ENCODE peak calls at places on chromosome 12, in six cellular contexts. M is esophagus muscularis mucosa, I is choroid plexus epithelial cell, B is fibroblast of mammary gland, L is GM20000, W is progenitor cell of endocrine pancreas. U is an unnamed sample.

GRCh38 chr12:27163894-27164293 is 80.2 kb upstream of the STK38L start:
- DNase-seq in L (no peak), B (no peak), M (no peak), I (no peak), W (no peak), U (no peak)

GRCh38 chr12:123233505-123234299 is 466 bp downstream of the MTRFR start:
- DNase-seq in B (no peak), L (no peak), M (no peak), I (peak), W (no peak), U (no peak)

GRCh38 chr12:69949324-69949723 is 124.3 kb downstream of the MYRFL start:
- DNase-seq in M (no peak), L (no peak), I (no peak), W (no peak), B (no peak), U (no peak)

GRCh38 chr12:50192908-50193307 is 25.7 kb upstream of the CERS5 start:
- DNase-seq in I (peak), M (no peak), B (peak), W (no peak), L (no peak), U (no peak)

GRCh38 chr12:121858662-121859572 is at the start of gene HPD:
- DNase-seq in M (no peak), W (no peak), L (no peak), B (peak), I (peak), U (no peak)

GRCh38 chr12:69555461-69555860 is 29.8 kb upstream of the CCT2 start:
- DNase-seq in M (no peak), B (peak), L (no peak), W (no peak), I (peak), U (no peak)

GRCh38 chr12:94305293-94305957 is 154.2 kb downstream of the CEP83 start:
- DNase-seq in M (no peak), W (no peak), B (peak), L (no peak), I (peak), U (no peak)

GRCh38 chr12:12534975-12535374 is 27.7 kb downstream of the DUSP16 start:
- DNase-seq in B (no peak), L (no peak), M (no peak), I (no peak), W (no peak), U (no peak)

GRCh38 chr12:3196488-3196887 is 119.3 kb downstream of the TSPAN9 start:
- DNase-seq in L (no peak), W (no peak), I (no peak), M (no peak), B (no peak), U (no peak)

GRCh38 chr12:115710104-115710564 is 567.4 kb downstream of the MED13L start:
- DNase-seq in M (no peak), L (no peak), I (peak), B (peak), W (no peak), U (no peak)

DNA sequence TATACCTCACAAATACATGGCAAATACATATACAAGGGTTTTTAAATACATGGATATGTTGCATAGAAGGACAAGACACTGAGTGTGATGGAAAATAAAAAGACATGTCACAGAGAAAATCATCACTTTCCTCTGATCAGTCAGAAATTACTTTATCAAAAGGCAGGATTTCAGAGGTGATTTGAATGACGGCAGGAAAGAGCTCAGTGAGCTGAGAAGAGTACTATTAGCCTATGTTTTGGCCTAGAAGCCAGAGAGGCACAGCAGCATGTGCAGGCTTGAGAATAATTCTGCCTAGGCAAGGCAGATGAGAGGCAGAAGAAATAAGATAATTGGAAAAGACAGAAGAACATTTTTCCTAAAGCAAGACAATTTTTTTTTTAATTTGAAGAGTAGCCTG is 94.9 kb downstream of the BCAT1 start:
- DNase-seq in B (no peak), M (no peak), L (no peak), W (no peak), I (no peak), U (no peak)
- TF ChIP-seq CTCF in B (no peak), M (no peak), L (no peak), W (no peak), I (no peak), U (no peak)

DNA sequence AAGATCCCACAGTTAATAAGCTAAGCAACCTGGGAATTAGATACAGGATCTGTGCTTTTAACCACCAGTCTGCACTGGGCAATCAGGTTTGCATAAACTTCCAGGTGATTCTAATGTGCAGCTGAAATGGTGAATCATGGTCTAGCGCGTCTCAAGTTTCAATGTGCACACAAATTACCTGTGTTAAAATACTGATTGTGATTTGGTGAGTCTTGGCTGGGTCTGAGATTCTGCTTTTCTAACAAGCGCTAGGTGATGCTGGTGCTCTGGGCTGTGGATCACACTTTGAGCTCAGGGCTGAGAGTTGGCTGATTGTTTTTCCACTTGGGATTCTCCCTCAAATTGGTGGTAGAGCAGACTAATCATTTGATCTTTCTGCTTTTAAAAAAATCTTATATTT is 124.8 kb downstream of the C12orf75 start:
- DNase-seq in M (no peak), W (no peak), I (no peak), B (no peak), L (no peak), U (no peak)
- TF ChIP-seq CTCF in M (no peak), W (no peak), I (no peak), B (no peak), L (no peak), U (no peak)

DNA sequence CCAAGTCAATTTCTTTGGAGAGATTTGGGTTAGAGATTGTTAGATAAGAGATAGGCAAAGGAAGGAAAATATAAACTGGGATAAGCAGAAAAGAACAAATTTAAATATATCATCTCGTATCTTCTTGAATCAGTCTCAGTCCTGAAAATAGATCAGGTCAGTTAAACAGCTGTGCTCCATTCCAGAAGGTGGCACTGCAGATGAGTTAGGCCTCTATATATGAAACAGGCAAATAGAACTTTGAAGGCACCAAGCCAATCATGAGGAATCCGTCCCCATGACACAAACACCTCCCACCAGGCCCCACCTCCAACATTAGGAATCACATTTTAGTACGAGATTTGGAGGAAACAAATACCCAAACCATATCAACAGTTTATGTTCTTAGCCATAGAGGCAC is 605.5 kb upstream of the USP15 start:
- DNase-seq in B (peak), I (peak), M (no peak), W (no peak), L (no peak), U (no peak)
- TF ChIP-seq CTCF in B (no peak), I (peak), M (no peak), W (peak), L (no peak), U (no peak)

DNA sequence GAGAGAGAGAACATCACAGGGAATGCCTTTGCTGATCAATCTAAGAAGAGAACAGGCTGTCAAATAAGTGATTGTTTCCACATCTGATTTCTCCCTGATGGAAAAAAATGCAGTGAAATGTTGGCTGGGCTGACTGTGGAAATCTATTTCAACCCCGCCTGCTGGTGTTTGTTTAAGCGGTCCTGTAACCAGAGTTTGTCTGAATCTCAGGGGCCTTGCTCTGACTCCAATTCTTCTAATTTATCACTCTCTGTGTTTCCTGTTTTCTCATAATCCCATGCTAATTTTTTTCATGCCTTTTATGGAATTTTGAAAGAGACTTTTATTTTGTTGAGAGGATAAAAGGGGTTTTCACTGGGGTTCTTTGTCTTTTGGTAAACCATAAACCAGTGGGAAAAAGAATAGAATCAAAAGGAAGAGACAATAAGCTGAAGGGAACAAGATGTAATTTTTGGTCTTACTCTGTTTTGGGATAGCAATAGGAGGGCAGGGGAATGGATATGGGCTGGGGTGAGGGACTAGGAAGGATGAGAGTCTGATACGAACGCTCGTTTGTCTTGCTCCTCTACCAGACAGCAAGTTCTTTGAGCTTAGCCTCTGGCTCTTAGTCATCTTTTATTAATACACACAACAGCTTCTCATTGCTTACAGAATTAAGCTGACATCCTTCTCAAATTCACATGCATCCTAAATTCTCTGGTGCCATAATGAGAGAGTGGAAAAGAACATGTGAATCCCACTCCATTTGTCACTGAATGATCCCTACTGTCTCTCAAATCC is 8.0 kb upstream of the MGP start:
- DNase-seq in M (no peak), W (no peak), B (peak), L (no peak), I (peak), U (no peak)
- TF ChIP-seq CTCF in M (no peak), W (no peak), B (no peak), L (no peak), I (no peak), U (no peak)

DNA sequence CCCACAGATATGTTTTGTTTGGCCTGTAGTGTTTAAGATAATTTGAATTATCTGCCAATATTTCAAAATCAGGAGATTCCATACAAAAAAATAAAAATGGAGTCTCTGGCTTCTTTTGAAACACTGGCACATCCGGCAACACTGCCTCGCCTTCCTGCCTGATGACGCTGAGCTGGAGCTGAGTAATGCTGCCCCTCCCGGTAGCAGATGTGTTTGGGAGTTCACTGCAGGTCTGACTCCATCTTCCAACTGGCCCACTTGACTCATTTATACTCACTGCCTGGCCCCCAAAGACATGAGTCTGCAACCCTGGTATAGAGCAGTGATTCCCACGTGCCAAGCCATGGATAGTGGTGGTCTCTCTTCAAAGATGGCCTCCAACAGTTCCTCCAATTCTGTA is 7.4 kb downstream of the CIT start:
- DNase-seq in L (no peak), B (peak), I (peak), M (no peak), W (no peak), U (peak)
- TF ChIP-seq CTCF in L (no peak), B (no peak), I (peak), M (no peak), W (no peak), U (no peak)

GRCh38 chr12:55516391-55516790 is 24.2 kb downstream of the OR6C68 start:
- DNase-seq in W (no peak), B (no peak), M (no peak), I (no peak), L (no peak), U (no peak)

GRCh38 chr12:55515696-55516095 is 23.5 kb downstream of the OR6C68 start:
- DNase-seq in L (no peak), I (no peak), B (no peak), W (no peak), M (no peak), U (no peak)
- TF ChIP-seq CTCF in L (no peak), I (no peak), B (no peak), W (no peak), M (no peak), U (no peak)

GRCh38 chr12:15522574-15523187 is 200.4 kb downstream of the PTPRO start:
- DNase-seq in I (peak), B (peak), M (no peak), W (no peak), L (peak), U (no peak)
- TF ChIP-seq CTCF in I (peak), B (peak), M (peak), W (peak), L (peak), U (peak)

U was measured in glutamatergic neuron.